ENCODE peak calls at places on chromosomes 1 and 21, in seven cellular contexts. U is neural progenitor cell, W is aorta, F is lung, L is tibial artery, O is esophagus squamous epithelium, H is tibial nerve. B is an unnamed sample.

GRCh38 chr1:230171337-230172015 is 104.4 kb downstream of the GALNT2 start:
- DNase-seq in F (no peak), W (no peak), H (no peak), U (no peak), O (no peak), L (no peak), B (no peak)

GRCh38 chr1:65148548-65149390 is 766 bp downstream of the AK4 start:
- DNase-seq in O (no peak), U (peak; percentile 61), F (no peak), L (peak; percentile 54), H (peak; percentile 17), W (peak; percentile 79), B (peak; percentile 57)

GRCh38 chr1:109613396-109614147 is 5.8 kb downstream of the GNAT2 start:
- DNase-seq in L (no peak), F (no peak), O (no peak), W (no peak), H (no peak), U (no peak), B (no peak)

GRCh38 chr1:59500970-59501742 is 204.3 kb downstream of the FGGY start:
- DNase-seq in F (no peak), U (no peak), H (no peak), O (no peak), L (no peak), W (no peak), B (no peak)

GRCh38 chr21:35925497-35925896 is 134.8 kb downstream of the SETD4 start:
- DNase-seq in O (no peak), W (peak; percentile 53), U (no peak), F (no peak), H (no peak), L (no peak), B (no peak)

GRCh38 chr1:113616201-113616600 is 143.1 kb downstream of the PHTF1 start:
- DNase-seq in F (no peak), O (no peak), L (no peak), W (no peak), U (no peak), H (no peak), B (no peak)

GRCh38 chr1:50279622-50280320 is 143.5 kb downstream of the DMRTA2 start:
- DNase-seq in U (peak; percentile 31), W (no peak), L (no peak), H (no peak), F (no peak), O (no peak), B (no peak)

GRCh38 chr1:152182431-152182830 is 23.4 kb upstream of the RPTN start:
- DNase-seq in O (no peak), H (no peak), F (no peak), W (no peak), L (no peak), U (no peak), B (no peak)

GRCh38 chr1:117146570-117147340 is 25.2 kb upstream of the TRIM45 start:
- DNase-seq in F (no peak), O (no peak), W (no peak), H (no peak), U (no peak), L (no peak), B (no peak)

GRCh38 chr1:2471159-2471471 is 5.0 kb upstream of the PLCH2 start:
- DNase-seq in F (no peak), H (no peak), W (no peak), U (no peak), O (no peak), L (no peak), B (no peak)

GRCh38 chr1:24745711-24746582 is 700 bp downstream of the CLIC4 start:
- DNase-seq in L (peak; percentile 89), U (peak; percentile 63), H (peak; percentile 67), O (no peak), F (peak; percentile 73), W (peak; percentile 77), B (peak; percentile 54)

GRCh38 chr1:113538225-113538624 is 147.9 kb downstream of the MAGI3 start:
- DNase-seq in W (no peak), O (no peak), U (no peak), L (no peak), H (no peak), F (no peak), B (no peak)

GRCh38 chr1:118322369-118322768 is 137.3 kb upstream of the SPAG17 start:
- DNase-seq in W (no peak), L (no peak), F (no peak), U (no peak), O (no peak), H (no peak), B (no peak)

GRCh38 chr1:225767591-225768540 is 9.8 kb upstream of the SRP9 start:
- DNase-seq in W (peak; percentile 87), F (peak; percentile 74), H (peak; percentile 70), U (no peak), L (peak; percentile 74), O (no peak), B (peak; percentile 69)

DNA sequence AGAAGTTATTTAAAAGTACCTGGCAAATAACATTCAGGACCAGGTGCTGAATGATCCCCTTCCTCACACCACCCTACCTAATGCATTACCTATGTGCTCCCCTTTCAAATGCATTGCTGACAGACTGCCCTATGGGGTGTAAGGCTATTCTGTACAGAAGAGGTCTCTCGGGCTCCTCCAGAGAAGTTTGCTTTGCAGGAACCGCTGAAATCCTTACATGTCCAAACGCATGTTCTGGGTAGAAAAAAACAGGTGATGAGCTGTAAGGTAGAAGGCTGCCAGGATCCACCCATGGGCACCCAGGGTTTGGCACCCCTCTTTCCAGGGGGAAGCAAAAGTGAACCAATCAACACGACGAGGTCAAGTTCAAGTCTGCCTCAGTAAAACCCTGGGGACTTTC is 58.3 kb upstream of the TARBP1 start:
- DNase-seq in U (no peak), F (no peak), L (no peak), O (no peak), H (no peak), W (no peak), B (no peak)
- H3K4me1 ChIP-seq in U (peaks cover 25% of the 10 kb centered on the region), F (peaks cover 8% of the 10 kb centered on the region), L (peaks cover 84% of the 10 kb centered on the region), O (peaks cover 100% of the 10 kb centered on the region), H (peaks cover 76% of the 10 kb centered on the region), W (peaks cover 3% of the 10 kb centered on the region), B (peaks cover 30% of the 10 kb centered on the region)

GRCh38 chr1:76746195-76746594 is 121.1 kb upstream of the ST6GALNAC5 start:
- DNase-seq in H (no peak), O (no peak), U (no peak), W (no peak), L (no peak), F (no peak), B (no peak)
- H3K9me3 ChIP-seq in H (no peaks in the 10 kb centered on the region), O (no peaks in the 10 kb centered on the region), U (no peaks in the 10 kb centered on the region), W (peaks cover 3% of the 10 kb centered on the region), L (no peaks in the 10 kb centered on the region), F (peaks cover 7% of the 10 kb centered on the region), B (peaks cover 4% of the 10 kb centered on the region)

DNA sequence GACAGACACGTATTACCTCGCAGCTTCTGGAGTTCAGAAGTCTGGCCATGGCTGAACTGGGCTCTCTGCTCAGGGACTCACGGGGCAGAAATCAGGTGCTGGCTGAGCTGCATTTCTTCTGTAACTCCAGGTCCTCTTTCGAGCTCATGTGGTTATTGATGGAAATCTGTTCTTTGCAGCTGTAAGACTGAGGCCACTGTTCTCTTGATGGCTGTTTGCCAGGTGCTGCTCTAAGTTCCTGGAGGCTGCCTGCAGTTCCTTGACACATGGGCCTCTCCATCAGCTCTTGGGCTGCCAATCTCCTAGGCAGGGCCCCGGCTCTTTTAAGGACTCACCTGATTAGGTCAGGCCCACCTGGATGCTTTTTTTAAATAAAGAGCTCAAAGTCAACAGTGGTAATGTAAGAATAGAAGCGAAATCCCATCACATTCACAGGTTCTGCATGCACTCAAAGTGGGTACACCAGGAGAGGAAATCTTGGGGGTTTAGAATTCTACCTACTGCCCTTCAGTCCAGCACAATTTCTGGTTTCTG is 139.1 kb downstream of the KAZN start:
- DNase-seq in W (no peak), U (no peak), L (no peak), O (no peak), H (no peak), F (no peak), B (no peak)
- H3K4me1 ChIP-seq in W (no peaks in the 10 kb centered on the region), U (peaks cover 42% of the 10 kb centered on the region), L (no peaks in the 10 kb centered on the region), O (peaks cover 59% of the 10 kb centered on the region), H (peaks cover 12% of the 10 kb centered on the region), F (no peaks in the 10 kb centered on the region), B (no peaks in the 10 kb centered on the region)

DNA sequence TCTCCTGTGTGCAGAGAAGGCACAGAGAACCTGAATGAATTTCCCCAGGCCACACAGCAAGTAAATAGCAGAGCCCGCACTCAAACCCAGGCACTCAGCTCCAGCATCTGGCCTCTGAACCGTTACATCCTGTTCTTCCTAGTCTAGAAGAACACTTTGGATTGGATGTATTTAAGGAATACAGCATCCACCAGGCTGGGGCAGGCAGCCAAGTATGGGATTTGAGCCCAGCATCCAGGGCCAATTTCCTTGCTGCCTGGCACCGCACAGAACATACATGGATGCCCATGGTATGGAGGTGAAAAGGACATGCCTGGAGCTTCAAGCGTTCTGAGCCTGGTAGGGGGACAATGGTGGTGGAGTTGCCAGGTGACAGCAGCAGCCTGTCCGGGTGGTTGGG is 9.7 kb downstream of the AJAP1 start:
- DNase-seq in U (no peak), W (no peak), H (no peak), O (no peak), F (no peak), L (no peak), B (no peak)
- H3K9me3 ChIP-seq in U (no peaks in the 10 kb centered on the region), W (no peaks in the 10 kb centered on the region), H (no peaks in the 10 kb centered on the region), O (no peaks in the 10 kb centered on the region), F (peaks cover 2% of the 10 kb centered on the region), L (no peaks in the 10 kb centered on the region), B (no peaks in the 10 kb centered on the region)

B was measured in colonic mucosa.